ENCODE peak calls at places on chromosomes 12 and 14, in four cellular contexts. V is CD8-positive, alpha-beta T cell; B is CD4-positive, alpha-beta memory T cell; R is tibial artery. X is an unnamed sample.
A peak's percentile ranks its signal among the peaks of the same experiment; 100 is the strongest.

GRCh38 chr14:68343534-68344093 is 449.3 kb downstream of the ZFP36L1 start:
- DNase-seq in V (no peak), R (no peak), B (no peak), X (no peak)

GRCh38 chr12:45289245-45290217 is 73.6 kb downstream of the ANO6 start:
- DNase-seq in R (no peak), B (no peak), V (no peak), X (no peak)

GRCh38 chr12:57893460-57894353 is 47.2 kb upstream of the CTDSP2 start:
- DNase-seq in R (peak; percentile 91), V (no peak), B (no peak), X (peak; percentile 80)

GRCh38 chr14:80324649-80325048 is 113.3 kb upstream of the DIO2 start:
- DNase-seq in R (no peak), V (no peak), B (no peak), X (no peak)

GRCh38 chr14:53062856-53063255 is 90.3 kb downstream of the DDHD1 start:
- DNase-seq in V (no peak), B (no peak), R (no peak), X (no peak)

GRCh38 chr14:37116933-37117844 is 55.2 kb downstream of the SLC25A21 start:
- DNase-seq in V (no peak), R (no peak), B (no peak), X (no peak)

GRCh38 chr12:130916251-130916911 is 37.3 kb upstream of the ADGRD1 start:
- DNase-seq in V (no peak), R (peak; percentile 61), B (no peak), X (no peak)

GRCh38 chr12:51048601-51049369 is 658 bp downstream of the LETMD1 start:
- DNase-seq in R (no peak), B (peak; percentile 66), V (no peak), X (no peak)

GRCh38 chr12:122040579-122041386 is 19.1 kb downstream of the BCL7A start:
- DNase-seq in B (no peak), R (no peak), V (no peak), X (no peak)

GRCh38 chr14:59294662-59294992 is 106.2 kb downstream of the DAAM1 start:
- DNase-seq in R (no peak), B (no peak), V (no peak), X (no peak)

GRCh38 chr12:39116877-39117276 is 211.5 kb upstream of the CPNE8 start:
- DNase-seq in B (no peak), V (no peak), R (no peak), X (no peak)

GRCh38 chr12:79761341-79761740 is 70.6 kb upstream of the PAWR start:
- DNase-seq in V (no peak), B (no peak), R (no peak), X (no peak)

GRCh38 chr12:3523058-3523457 is 32.1 kb downstream of the PRMT8 start:
- DNase-seq in V (no peak), B (no peak), R (no peak), X (no peak)

GRCh38 chr12:89828575-89828974 is 119.9 kb upstream of the ATP2B1 start:
- DNase-seq in V (no peak), R (no peak), B (no peak), X (no peak)

GRCh38 chr12:89833337-89834252 is 125.0 kb upstream of the ATP2B1 start:
- DNase-seq in B (no peak), V (no peak), R (no peak), X (no peak)

GRCh38 chr12:89829434-89829975 is 120.9 kb upstream of the ATP2B1 start:
- DNase-seq in B (no peak), R (no peak), V (no peak), X (no peak)

GRCh38 chr12:89832336-89832735 is 123.7 kb upstream of the ATP2B1 start:
- DNase-seq in V (no peak), B (no peak), R (no peak), X (no peak)

GRCh38 chr12:89831696-89832095 is 123.1 kb upstream of the ATP2B1 start:
- DNase-seq in B (no peak), R (no peak), V (no peak), X (no peak)
- H3K4me3 ChIP-seq in B (no peak overlapping the region), R (no peak overlapping the region), V (no peak overlapping the region), X (no peak overlapping the region)

GRCh38 chr12:34305176-34305575 is 282.9 kb downstream of the ALG10 start:
- DNase-seq in R (no peak), V (no peak), B (no peak), X (no peak)

GRCh38 chr12:34304001-34304400 is 281.7 kb downstream of the ALG10 start:
- DNase-seq in R (no peak), V (no peak), B (no peak), X (no peak)

GRCh38 chr12:34304546-34304945 is 282.2 kb downstream of the ALG10 start:
- DNase-seq in R (no peak), V (no peak), B (no peak), X (no peak)

GRCh38 chr12:34303091-34303870 is 281.0 kb downstream of the ALG10 start:
- DNase-seq in R (no peak), B (no peak), V (no peak), X (no peak)

GRCh38 chr12:34306133-34306830 is 284.0 kb downstream of the ALG10 start:
- DNase-seq in B (no peak), V (no peak), R (no peak), X (no peak)
- H3K9me3 ChIP-seq in B (no peaks in the 10 kb centered on the region), V (no peaks in the 10 kb centered on the region), R (peaks cover 55% of the 10 kb centered on the region), X (no peaks in the 10 kb centered on the region)

GRCh38 chr14:50263321-50263720 is 31.9 kb upstream of the SOS2 start:
- DNase-seq in R (no peak), B (no peak), V (no peak), X (no peak)
- H3K4me3 ChIP-seq in R (no peak overlapping the region), B (no peak overlapping the region), V (no peak overlapping the region), X (no peak overlapping the region)

GRCh38 chr12:132945806-132946506 is 10.2 kb downstream of the ZNF605 start:
- DNase-seq in R (no peak), V (no peak), B (no peak), X (no peak)
- H3K9me3 ChIP-seq in R (peaks cover 94% of the 10 kb centered on the region), V (peaks cover 9% of the 10 kb centered on the region), B (peaks cover 3% of the 10 kb centered on the region), X (no peaks in the 10 kb centered on the region)

GRCh38 chr12:65414526-65414925 is 136.0 kb downstream of the MSRB3 start:
- DNase-seq in B (no peak), V (no peak), R (no peak), X (no peak)
- H3K4me3 ChIP-seq in B (no peak overlapping the region), V (no peak overlapping the region), R (no peak overlapping the region), X (no peak overlapping the region)

GRCh38 chr12:69836015-69836414 is 11.0 kb downstream of the MYRFL start:
- DNase-seq in R (no peak), B (no peak), V (no peak), X (no peak)
- H3K9me3 ChIP-seq in R (no peaks in the 10 kb centered on the region), B (no peaks in the 10 kb centered on the region), V (no peaks in the 10 kb centered on the region), X (no peaks in the 10 kb centered on the region)

GRCh38 chr14:76962303-76962660 is 66.2 kb downstream of the IRF2BPL start:
- DNase-seq in B (no peak), V (no peak), R (no peak), X (no peak)

GRCh38 chr14:76963366-76963765 is 65.1 kb downstream of the IRF2BPL start:
- DNase-seq in R (no peak), V (no peak), B (no peak), X (peak; percentile 45)

GRCh38 chr14:76958975-76959710 is 69.4 kb downstream of the IRF2BPL start:
- DNase-seq in R (peak; percentile 72), V (no peak), B (no peak), X (peak; percentile 46)

GRCh38 chr14:76964695-76965094 is 63.8 kb downstream of the IRF2BPL start:
- DNase-seq in R (no peak), V (no peak), B (no peak), X (no peak)

GRCh38 chr14:76961631-76962302 is 66.7 kb downstream of the IRF2BPL start:
- DNase-seq in V (peak; percentile 94), B (peak; percentile 97), R (peak; percentile 82), X (peak; percentile 66)
- H3K4me3 ChIP-seq in V (peak overlapping the region; percentile 59), B (peak overlapping the region; percentile 61), R (peak overlapping the region; percentile 51), X (peak overlapping the region; percentile 22)

GRCh38 chr14:75069021-75069810 is at the start of gene ZC2HC1C:
- DNase-seq in R (peak; percentile 95), V (peak; percentile 37), B (peak; percentile 41), X (peak; percentile 88)
- H3K9me3 ChIP-seq in R (no peaks in the 10 kb centered on the region), V (no peaks in the 10 kb centered on the region), B (no peaks in the 10 kb centered on the region), X (no peaks in the 10 kb centered on the region)

DNA sequence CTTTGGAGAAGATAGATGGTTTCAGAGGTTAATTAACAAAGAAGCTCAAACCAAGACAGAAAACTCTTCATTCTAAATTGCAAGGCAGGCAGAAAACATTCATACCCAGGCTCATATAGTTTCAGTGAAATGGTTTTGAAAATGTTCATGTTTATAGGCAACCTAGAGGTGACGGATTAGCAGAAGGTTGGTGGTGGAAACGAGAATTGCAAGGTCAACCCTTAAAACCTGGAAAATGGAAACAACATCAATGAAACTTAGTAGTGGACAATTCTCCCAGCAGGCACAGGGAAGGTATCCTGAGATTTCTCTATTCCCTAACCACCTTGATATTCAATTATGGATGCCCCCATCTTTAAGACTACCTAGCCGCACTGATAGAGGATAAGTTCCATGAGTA is 965 bp downstream of the CD163 start:
- DNase-seq in B (no peak), R (no peak), V (no peak), X (no peak)
- H3K4me3 ChIP-seq in B (no peak overlapping the region), R (peak overlapping the region; percentile 27), V (no peak overlapping the region), X (no peak overlapping the region)

DNA sequence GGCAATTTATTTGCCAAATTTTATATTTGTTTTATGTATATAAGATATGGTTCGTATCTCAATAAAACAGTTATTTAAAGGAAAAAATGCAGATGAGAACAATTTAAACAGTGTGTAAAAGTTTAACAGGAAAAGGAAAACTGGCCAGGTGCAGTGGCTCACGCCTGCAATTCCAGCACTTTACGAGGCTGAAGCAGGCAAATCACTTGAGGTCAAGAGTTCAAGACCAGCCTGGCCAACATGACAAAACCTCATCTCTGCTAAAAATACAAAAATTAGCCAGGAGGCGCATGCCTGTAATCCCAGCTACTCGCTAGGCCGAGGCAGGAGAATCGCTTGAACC is 22.3 kb downstream of the G2E3 start:
- DNase-seq in R (no peak), B (no peak), V (no peak), X (no peak)
- H3K9me3 ChIP-seq in R (no peaks in the 10 kb centered on the region), B (no peaks in the 10 kb centered on the region), V (no peaks in the 10 kb centered on the region), X (no peaks in the 10 kb centered on the region)